ENCODE peak calls at places on chromosome 22, in ten cellular contexts. X is K562, D is thyroid gland, V is IMR-90, W is prostate gland, Z is right lobe of liver, P is tibial nerve, I is HepG2, F is A549, Y is ovary. A is an unnamed sample.

GRCh38 chr22:45242778-45243191 is 2.1 kb upstream of the KIAA0930 start:
- DNase-seq in X (peak), D (no peak), V (no peak), W (peak), Z (peak), P (no peak), I (peak), F (peak), Y (no peak), A (no peak)

GRCh38 chr22:25051983-25052710 is 99.6 kb downstream of the KIAA1671 start:
- DNase-seq in X (no peak), D (peak), V (no peak), W (no peak), Z (no peak), P (no peak), I (peak), F (no peak), Y (no peak), A (no peak)

GRCh38 chr22:19218541-19219233 is 40.2 kb upstream of the SLC25A1 start:
- DNase-seq in X (peak), D (no peak), V (no peak), W (no peak), Z (no peak), P (no peak), I (no peak), F (no peak), Y (no peak), A (peak)

GRCh38 chr22:35092146-35092805 is 26.3 kb downstream of the ISX start:
- DNase-seq in X (no peak), D (no peak), V (no peak), W (no peak), Z (no peak), P (no peak), I (no peak), F (no peak), Y (no peak), A (no peak)

GRCh38 chr22:32699686-32700085 is 101.8 kb upstream of the TIMP3 start:
- DNase-seq in X (no peak), D (no peak), V (no peak), W (no peak), Z (no peak), P (no peak), I (no peak), F (no peak), Y (no peak), A (no peak)

GRCh38 chr22:28599693-28600092 is 79.9 kb downstream of the TTC28 start:
- DNase-seq in X (no peak), D (no peak), V (no peak), W (no peak), Z (no peak), P (no peak), I (no peak), F (no peak), Y (no peak), A (no peak)

GRCh38 chr22:36767035-36767775 is 8.7 kb downstream of the IFT27 start:
- DNase-seq in X (no peak), D (no peak), V (no peak), W (no peak), Z (no peak), P (no peak), I (no peak), F (no peak), Y (no peak), A (no peak)

GRCh38 chr22:40621309-40622151 is 15.0 kb downstream of the MRTFA start:
- DNase-seq in X (peak), D (no peak), V (no peak), W (no peak), Z (no peak), P (no peak), I (peak), F (no peak), Y (no peak), A (no peak)

GRCh38 chr22:44039566-44040171 is 15.6 kb downstream of the PARVB start:
- DNase-seq in X (no peak), D (no peak), V (no peak), W (no peak), Z (no peak), P (no peak), I (no peak), F (no peak), Y (no peak), A (no peak)

GRCh38 chr22:49667236-49667635 is 160.4 kb downstream of the BRD1 start:
- DNase-seq in X (no peak), D (no peak), V (no peak), W (no peak), Z (no peak), P (no peak), I (no peak), F (no peak), Y (no peak), A (no peak)

GRCh38 chr22:37229805-37230672 is 14.0 kb downstream of the RAC2 start:
- DNase-seq in X (peak), D (no peak), V (peak), W (no peak), Z (peak), P (no peak), I (no peak), F (no peak), Y (no peak), A (peak)

GRCh38 chr22:42305967-42306366 is 35.5 kb upstream of the TCF20 start:
- DNase-seq in X (no peak), D (no peak), V (no peak), W (no peak), Z (no peak), P (no peak), I (no peak), F (no peak), Y (no peak), A (no peak)
- TF ChIP-seq POLR2A in X (no peak), D (no peak), V (no peak), W (no peak), Z (no peak), P (no peak), I (no peak), F (no peak), Y (no peak), A (no peak)

GRCh38 chr22:27461470-27461869 is 340.1 kb downstream of the MN1 start:
- DNase-seq in X (no peak), D (no peak), V (peak), W (no peak), Z (no peak), P (no peak), I (no peak), F (peak), Y (no peak), A (no peak)

GRCh38 chr22:27466229-27466628 is 335.3 kb downstream of the MN1 start:
- DNase-seq in X (no peak), D (no peak), V (no peak), W (no peak), Z (no peak), P (no peak), I (no peak), F (no peak), Y (no peak), A (no peak)

GRCh38 chr22:27462190-27462589 is 339.4 kb downstream of the MN1 start:
- DNase-seq in X (no peak), D (peak), V (no peak), W (no peak), Z (no peak), P (no peak), I (peak), F (no peak), Y (no peak), A (no peak)

GRCh38 chr22:27460596-27461347 is 340.8 kb downstream of the MN1 start:
- DNase-seq in X (no peak), D (peak), V (peak), W (no peak), Z (no peak), P (peak), I (no peak), F (no peak), Y (no peak), A (peak)

DNA sequence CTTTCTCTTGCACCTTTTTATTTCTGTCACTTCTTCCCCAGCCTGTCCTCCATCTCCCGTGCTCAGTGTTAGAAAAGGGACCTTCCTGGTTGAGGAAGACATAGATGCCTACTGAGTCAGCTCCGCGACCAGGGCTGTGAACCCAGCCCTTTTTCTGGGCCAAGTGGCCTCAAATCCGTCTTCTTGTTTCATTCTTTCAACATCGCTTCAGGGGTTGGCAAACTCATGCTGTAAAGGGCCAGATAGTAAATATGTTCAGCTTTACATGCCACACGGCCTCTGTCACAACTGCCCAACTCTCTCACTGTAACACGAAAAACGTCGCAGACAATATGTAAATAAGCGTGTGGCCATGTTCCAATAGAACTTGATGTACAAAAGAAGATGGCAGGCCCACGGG is 338.4 kb downstream of the MN1 start:
- DNase-seq in X (no peak), D (no peak), V (no peak), W (no peak), Z (no peak), P (no peak), I (no peak), F (no peak), Y (no peak), A (no peak)
- TF ChIP-seq POLR2A in X (no peak), D (no peak), V (no peak), W (no peak), Z (no peak), P (no peak), I (no peak), F (no peak), Y (no peak), A (no peak)

DNA sequence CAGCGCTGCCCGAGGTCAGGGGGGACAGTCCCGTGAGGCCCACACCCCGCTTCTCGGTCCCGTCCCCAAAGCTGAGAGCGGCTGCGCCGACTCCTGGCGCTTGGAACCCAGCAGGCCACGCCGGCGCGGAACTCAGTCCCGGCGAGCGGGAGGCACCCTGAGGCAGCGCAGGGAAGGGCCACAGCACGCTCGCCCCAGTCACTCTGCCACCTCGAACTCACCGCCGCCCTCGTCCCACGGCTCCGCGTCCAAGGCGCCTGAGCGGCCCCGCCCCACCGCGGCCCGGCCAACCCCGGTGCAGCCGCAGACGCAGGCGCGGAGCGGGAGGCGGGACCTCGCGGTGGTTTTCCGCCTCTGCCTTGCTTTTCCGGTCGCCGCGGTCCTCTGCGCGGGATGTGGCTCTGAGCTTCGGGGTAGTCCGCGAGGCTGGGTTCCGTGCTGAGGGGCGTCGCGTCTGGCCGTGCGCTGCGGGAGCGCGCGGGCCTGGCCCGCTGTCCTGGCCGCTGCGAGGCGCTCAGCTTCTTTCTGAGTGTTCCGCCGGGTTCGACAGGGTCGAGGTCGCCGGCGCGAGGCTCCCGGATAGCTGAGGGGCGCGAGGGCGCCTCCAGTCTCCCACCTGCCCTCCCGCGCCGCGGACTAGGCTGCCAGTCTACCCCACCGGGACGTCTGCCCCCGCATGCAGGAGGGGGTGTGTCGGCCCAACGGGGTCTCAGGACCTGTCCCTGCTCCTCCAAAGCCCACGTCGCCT is at the start of gene CDPF1:
- DNase-seq in X (peak), D (peak), V (peak), W (peak), Z (peak), P (peak), I (peak), F (peak), Y (peak), A (peak)
- TF ChIP-seq POLR2A in X (peak), D (no peak), V (peak), W (peak), Z (peak), P (peak), I (peak), F (peak), Y (peak), A (peak)

GRCh38 chr22:22996511-22997261 is 73.6 kb upstream of the GNAZ start:
- DNase-seq in X (no peak), D (no peak), V (no peak), W (no peak), Z (no peak), P (no peak), I (no peak), F (no peak), Y (no peak), A (no peak)

GRCh38 chr22:22989856-22990255 is 80.5 kb upstream of the GNAZ start:
- DNase-seq in X (no peak), D (no peak), V (no peak), W (no peak), Z (no peak), P (no peak), I (no peak), F (no peak), Y (no peak), A (no peak)

GRCh38 chr22:22995166-22995565 is 75.2 kb upstream of the GNAZ start:
- DNase-seq in X (no peak), D (no peak), V (no peak), W (no peak), Z (no peak), P (no peak), I (no peak), F (no peak), Y (no peak), A (no peak)

GRCh38 chr22:22992474-22992873 is 77.8 kb upstream of the GNAZ start:
- DNase-seq in X (no peak), D (no peak), V (no peak), W (no peak), Z (no peak), P (no peak), I (no peak), F (no peak), Y (no peak), A (no peak)

GRCh38 chr22:22993184-22993583 is 77.1 kb upstream of the GNAZ start:
- DNase-seq in X (no peak), D (no peak), V (no peak), W (no peak), Z (no peak), P (no peak), I (no peak), F (no peak), Y (no peak), A (no peak)
- TF ChIP-seq POLR2A in X (no peak), D (no peak), V (no peak), W (no peak), Z (no peak), P (no peak), I (no peak), F (no peak), Y (no peak), A (no peak)